ENCODE peak calls at places on chromosomes 4 and X, in four cellular contexts. I, U, W and E are unnamed samples.

GRCh38 chr4:44447563-44448504 is 775 bp downstream of the KCTD8 start:
- DNase-seq in I (no peak), U (peak), W (no peak), E (peak)

GRCh38 chr4:33060873-33061542 is 2340.8 kb downstream of the PCDH7 start:
- DNase-seq in I (no peak), U (no peak), W (peak), E (peak)

GRCh38 chr4:15162465-15163283 is 160.4 kb downstream of the CPEB2 start:
- DNase-seq in I (peak), U (no peak), W (peak), E (peak)

GRCh38 chrX:81957900-81958545 is 756.1 kb downstream of the SH3BGRL start:
- DNase-seq in I (no peak), U (no peak), W (peak), E (no peak)

GRCh38 chr4:151809716-151810115 is 48.9 kb upstream of the GATB start:
- DNase-seq in I (no peak), U (no peak), W (no peak), E (peak)

GRCh38 chrX:21972721-21973120 is 32.2 kb downstream of the SMS start:
- DNase-seq in I (no peak), U (no peak), W (no peak), E (peak)

GRCh38 chr4:122798101-122798500 is 28.5 kb upstream of the FGF2 start:
- DNase-seq in I (peak), U (no peak), W (no peak), E (peak)

GRCh38 chr4:143207555-143207954 is 22.8 kb downstream of the USP38 start:
- DNase-seq in I (no peak), U (no peak), W (peak), E (peak)

GRCh38 chrX:17496407-17496806 is 121.4 kb downstream of the NHS start:
- DNase-seq in I (no peak), U (no peak), W (peak), E (peak)

GRCh38 chr4:169079942-169080827 is 70.1 kb upstream of the CBR4 start:
- DNase-seq in I (no peak), U (no peak), W (peak), E (peak)

GRCh38 chr4:46081211-46081610 is 42.6 kb downstream of the GABRG1 start:
- DNase-seq in I (no peak), U (no peak), W (no peak), E (no peak)

GRCh38 chrX:69987691-69988090 is 62.0 kb downstream of the AWAT2 start:
- DNase-seq in I (no peak), U (no peak), W (no peak), E (no peak)

GRCh38 chr4:112994732-112995131 is 54.7 kb upstream of the ANK2 start:
- DNase-seq in I (no peak), U (no peak), W (no peak), E (no peak)

GRCh38 chr4:52883183-52883621 is 21.1 kb downstream of the RASL11B start:
- DNase-seq in I (no peak), U (no peak), W (no peak), E (peak)

GRCh38 chrX:17475820-17476219 is 100.8 kb downstream of the NHS start:
- DNase-seq in I (no peak), U (no peak), W (no peak), E (no peak)

GRCh38 chr4:4392501-4393183 is 5.7 kb downstream of the NSG1 start:
- DNase-seq in I (no peak), U (no peak), W (no peak), E (no peak)

GRCh38 chr4:78661923-78662521 is 110.5 kb downstream of the ANXA3 start:
- DNase-seq in I (peak), U (no peak), W (no peak), E (no peak)

GRCh38 chr4:114226968-114227760 is 247.7 kb upstream of the ARSJ start:
- DNase-seq in I (no peak), U (no peak), W (no peak), E (no peak)

GRCh38 chr4:97774347-97774989 is 368.8 kb downstream of the STPG2 start:
- DNase-seq in I (no peak), U (no peak), W (no peak), E (no peak)

GRCh38 chr4:3879681-3880594 is 113.8 kb downstream of the ADRA2C start:
- DNase-seq in I (no peak), U (peak), W (no peak), E (no peak)